ENCODE peak calls at places on chromosome 5, in six cellular contexts. O is CD8-positive, alpha-beta T cell; H is upper lobe of right lung; P is esophagus squamous epithelium; R is endothelial cell of umbilical vein; A is ovary. N is an unnamed sample.

GRCh38 chr5:154202379-154203260 is 12.1 kb downstream of the GALNT10 start:
- DNase-seq in O (no peak), R (peak; percentile 21), A (no peak), P (no peak), H (no peak), N (no peak)

GRCh38 chr5:43515678-43516048 is 715 bp upstream of the C5orf34 start:
- DNase-seq in R (no peak), P (no peak), O (no peak), A (no peak), H (no peak), N (no peak)

GRCh38 chr5:180467989-180468731 is 26.0 kb upstream of the CNOT6 start:
- DNase-seq in O (no peak), P (no peak), R (no peak), A (no peak), H (peak; percentile 57), N (no peak)

GRCh38 chr5:169805527-169805934 is 168.5 kb downstream of the DOCK2 start:
- DNase-seq in A (no peak), H (no peak), R (no peak), P (no peak), O (no peak), N (no peak)

GRCh38 chr5:121503111-121503840 is 348.4 kb upstream of the FTMT start:
- DNase-seq in O (no peak), R (peak; percentile 24), H (no peak), A (no peak), P (no peak), N (no peak)

GRCh38 chr5:135009736-135010501 is 24.1 kb downstream of the PITX1 start:
- DNase-seq in P (no peak), H (peak; percentile 52), R (no peak), A (no peak), O (no peak), N (peak; percentile 45)

GRCh38 chr5:116358911-116359418 is 215.7 kb downstream of the SEMA6A start:
- DNase-seq in A (no peak), O (no peak), P (no peak), R (no peak), H (no peak), N (no peak)

GRCh38 chr5:171521219-171521633 is 101.8 kb downstream of the FGF18 start:
- DNase-seq in R (peak; percentile 32), P (no peak), A (peak; percentile 28), O (no peak), H (no peak), N (no peak)

GRCh38 chr5:56490971-56491468 is 257.9 kb upstream of the ANKRD55 start:
- DNase-seq in H (peak; percentile 78), O (no peak), R (no peak), P (no peak), A (no peak), N (no peak)

GRCh38 chr5:18090177-18090576 is 455.9 kb downstream of the TAF11L14 start:
- DNase-seq in P (no peak), O (no peak), A (no peak), R (no peak), H (no peak), N (no peak)

GRCh38 chr5:87277279-87277835 is 9.7 kb downstream of the RASA1 start:
- DNase-seq in O (no peak), H (no peak), A (no peak), R (no peak), P (no peak), N (no peak)

GRCh38 chr5:138874241-138874640 is 894 bp downstream of the LRRTM2 start:
- DNase-seq in A (no peak), R (no peak), O (no peak), H (no peak), P (no peak), N (no peak)

GRCh38 chr5:174972291-174972690 is 247.9 kb downstream of the MSX2 start:
- DNase-seq in P (no peak), A (no peak), O (no peak), H (no peak), R (no peak), N (no peak)

GRCh38 chr5:43601454-43602260 is 1.3 kb upstream of the NNT start:
- DNase-seq in H (no peak), R (peak; percentile 81), P (no peak), O (no peak), A (no peak), N (no peak)

GRCh38 chr5:162485666-162486292 is 418.2 kb downstream of the GABRG2 start:
- DNase-seq in P (no peak), R (no peak), O (no peak), H (no peak), A (no peak), N (peak; percentile 66)

GRCh38 chr5:74112372-74112875 is 486.4 kb downstream of the ARHGEF28 start:
- DNase-seq in H (no peak), A (no peak), R (no peak), P (no peak), O (no peak), N (no peak)

GRCh38 chr5:135234242-135235000 is 164.6 kb downstream of the MACROH2A1 start:
- DNase-seq in P (no peak), H (peak; percentile 36), O (no peak), A (no peak), R (no peak), N (peak; percentile 24)

GRCh38 chr5:180111273-180111695 is 39.7 kb upstream of the RNF130 start:
- DNase-seq in H (peak; percentile 55), A (no peak), R (no peak), P (no peak), O (no peak), N (peak; percentile 50)

GRCh38 chr5:163498886-163499285 is 6.5 kb upstream of the MAT2B start:
- DNase-seq in P (no peak), R (no peak), H (no peak), A (no peak), O (no peak), N (no peak)

GRCh38 chr5:25763781-25764180 is 1119.0 kb upstream of the CDH10 start:
- DNase-seq in P (no peak), O (no peak), A (no peak), R (no peak), H (no peak), N (no peak)

GRCh38 chr5:142143878-142144277 is 35.3 kb downstream of the NDFIP1 start:
- DNase-seq in P (no peak), O (no peak), R (peak; percentile 58), A (no peak), H (no peak), N (no peak)

GRCh38 chr5:34609951-34610431 is 46.1 kb upstream of the RAI14 start:
- DNase-seq in R (peak; percentile 47), P (no peak), H (no peak), O (no peak), A (no peak), N (no peak)

GRCh38 chr5:127849891-127850290 is 146.7 kb downstream of the CCDC192 start:
- DNase-seq in O (no peak), H (no peak), P (no peak), R (no peak), A (no peak), N (no peak)

GRCh38 chr5:135950611-135951010 is 4.2 kb downstream of the LECT2 start:
- DNase-seq in P (no peak), O (no peak), A (no peak), H (no peak), R (no peak), N (no peak)

GRCh38 chr5:174626521-174626920 is 97.9 kb upstream of the MSX2 start:
- DNase-seq in R (no peak), P (no peak), H (no peak), O (no peak), A (no peak), N (no peak)

GRCh38 chr5:103454774-103455173 is 107.8 kb downstream of the NUDT12 start:
- DNase-seq in O (no peak), A (no peak), H (no peak), P (no peak), R (peak; percentile 25), N (no peak)

GRCh38 chr5:114237766-114238165 is 124.1 kb upstream of the KCNN2 start:
- DNase-seq in O (no peak), P (no peak), H (no peak), R (peak; percentile 30), A (no peak), N (no peak)

GRCh38 chr5:131999471-131999931 is 12.0 kb downstream of the ACSL6 start:
- DNase-seq in A (no peak), H (peak; percentile 60), P (no peak), O (no peak), R (no peak), N (no peak)

GRCh38 chr5:132074772-132075718 is 1.5 kb downstream of the CSF2 start:
- DNase-seq in P (no peak), A (no peak), R (no peak), H (peak; percentile 93), O (no peak), N (no peak)

GRCh38 chr5:172848419-172848818 is 14.4 kb downstream of the ERGIC1 start:
- DNase-seq in R (no peak), A (no peak), P (no peak), H (no peak), O (no peak), N (no peak)
- H3K27ac ChIP-seq in R (no peak overlapping the region), A (no peak overlapping the region), P (peak overlapping the region; percentile 85), H (no peak overlapping the region), O (no peak overlapping the region), N (peak overlapping the region; percentile 1)

GRCh38 chr5:151055336-151055735 is 25.5 kb downstream of the TNIP1 start:
- DNase-seq in H (peak; percentile 33), R (no peak), A (no peak), O (no peak), P (no peak), N (no peak)

GRCh38 chr5:151056367-151057306 is 24.2 kb downstream of the TNIP1 start:
- DNase-seq in P (no peak), R (no peak), O (no peak), H (peak; percentile 60), A (no peak), N (no peak)

GRCh38 chr5:151053796-151054490 is 26.9 kb downstream of the TNIP1 start:
- DNase-seq in H (no peak), P (no peak), O (no peak), A (no peak), R (no peak), N (no peak)

GRCh38 chr5:151052834-151053233 is 28.0 kb downstream of the TNIP1 start:
- DNase-seq in A (no peak), P (no peak), O (no peak), R (no peak), H (no peak), N (no peak)

GRCh38 chr5:151054713-151055112 is 26.1 kb downstream of the TNIP1 start:
- DNase-seq in R (no peak), O (no peak), H (peak; percentile 29), A (no peak), P (no peak), N (no peak)
- H3K4me3 ChIP-seq in R (no peak overlapping the region), O (no peak overlapping the region), H (no peak overlapping the region), A (no peak overlapping the region), P (no peak overlapping the region), N (no peak overlapping the region)

GRCh38 chr5:149265559-149265958 is 6.1 kb upstream of the AFAP1L1 start:
- DNase-seq in A (no peak), O (no peak), R (peak; percentile 77), P (no peak), H (no peak), N (no peak)
- TF ChIP-seq CTCF in A (no peak), O (no peak), R (peak; percentile 58), P (peak; percentile 21), H (peak; percentile 48), N (no peak)

DNA sequence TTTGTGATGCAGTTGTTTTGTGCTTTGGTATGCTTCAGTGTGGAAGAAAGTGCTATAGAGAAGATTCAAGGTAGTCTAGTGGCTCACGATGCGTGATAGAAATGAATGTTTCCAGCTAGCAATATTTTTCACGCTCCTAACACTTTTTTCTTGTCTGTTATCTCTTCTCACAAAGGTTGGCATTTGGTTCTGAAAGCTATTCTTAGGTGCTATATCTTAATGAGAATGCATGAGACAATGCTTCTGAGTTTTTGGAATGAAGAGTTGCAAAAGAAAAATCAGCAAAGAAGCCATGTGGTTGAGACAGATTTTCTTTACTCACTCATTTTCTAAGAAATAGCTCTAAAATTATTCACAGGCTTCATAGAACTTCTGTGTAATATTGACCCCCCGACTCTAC is 122.6 kb downstream of the PDE8B start:
- DNase-seq in O (no peak), R (no peak), A (no peak), P (no peak), H (no peak), N (no peak)
- H3K27ac ChIP-seq in O (no peak overlapping the region), R (no peak overlapping the region), A (no peak overlapping the region), P (no peak overlapping the region), H (no peak overlapping the region), N (no peak overlapping the region)